ENCODE peak calls at places on chromosomes 6 and 20, in four cellular contexts. N is K562, D is HCT116, S is SK-N-SH. I is an unnamed sample.

GRCh38 chr20:25237610-25238318 is 10.1 kb upstream of the PYGB start:
- DNase-seq in N (peak), D (peak), S (no peak), I (peak)

GRCh38 chr20:49283176-49283702 is 5.4 kb upstream of the ZNFX1 start:
- DNase-seq in N (peak), D (no peak), S (no peak), I (no peak)

GRCh38 chr6:49336514-49337131 is 126.4 kb downstream of the MMUT start:
- DNase-seq in N (no peak), D (no peak), S (no peak), I (no peak)

GRCh38 chr6:133889557-133890301 is 816 bp downstream of the TCF21 start:
- DNase-seq in N (no peak), D (no peak), S (peak), I (no peak)

GRCh38 chr20:2254333-2254732 is 41.5 kb upstream of the TGM3 start:
- DNase-seq in N (no peak), D (no peak), S (no peak), I (no peak)

GRCh38 chr6:134245041-134245440 is 72.9 kb downstream of the SGK1 start:
- DNase-seq in N (no peak), D (no peak), S (no peak), I (no peak)

GRCh38 chr20:24438331-24438730 is 31.1 kb upstream of the SYNDIG1 start:
- DNase-seq in N (no peak), D (no peak), S (no peak), I (no peak)

GRCh38 chr6:150717419-150717818 is 117.7 kb downstream of the PLEKHG1 start:
- DNase-seq in N (no peak), D (no peak), S (no peak), I (peak)

GRCh38 chr6:43669050-43669921 is 18.3 kb downstream of the MRPS18A start:
- DNase-seq in N (no peak), D (no peak), S (peak), I (no peak)

GRCh38 chr6:136866872-136867416 is 44.6 kb downstream of the PEX7 start:
- DNase-seq in N (no peak), D (no peak), S (peak), I (no peak)

GRCh38 chr6:4322134-4322845 is 186.9 kb upstream of the ECI2 start:
- DNase-seq in N (no peak), D (no peak), S (no peak), I (no peak)

GRCh38 chr6:28490191-28490890 is 25.3 kb downstream of the GPX6 start:
- DNase-seq in N (no peak), D (no peak), S (peak), I (no peak)

GRCh38 chr20:59086923-59087322 is 44.3 kb upstream of the PRELID3B start:
- DNase-seq in N (no peak), D (no peak), S (no peak), I (no peak)

GRCh38 chr6:134436281-134436815 is 118.4 kb upstream of the SGK1 start:
- DNase-seq in N (peak), D (peak), S (no peak), I (peak)

GRCh38 chr6:158703121-158703839 is 53.4 kb downstream of the SYTL3 start:
- DNase-seq in N (no peak), D (no peak), S (peak), I (no peak)

GRCh38 chr6:35687658-35688604 is 784 bp downstream of the FKBP5 start:
- DNase-seq in N (peak), D (peak), S (peak), I (no peak)

GRCh38 chr6:44257007-44257752 is at the start of gene SLC35B2:
- DNase-seq in N (peak), D (no peak), S (peak), I (peak)

GRCh38 chr20:19583532-19584175 is 174.4 kb upstream of the RIN2 start:
- DNase-seq in N (peak), D (peak), S (peak), I (peak)

GRCh38 chr6:42026540-42026939 is 23.8 kb upstream of the TAF8 start:
- DNase-seq in N (no peak), D (no peak), S (no peak), I (no peak)

GRCh38 chr6:11413728-11414127 is 123.8 kb upstream of the TMEM170B start:
- DNase-seq in N (no peak), D (no peak), S (no peak), I (no peak)

GRCh38 chr6:158803733-158804143 is 15.4 kb downstream of the EZR start:
- DNase-seq in N (no peak), D (no peak), S (no peak), I (no peak)

GRCh38 chr6:7561153-7561964 is 19.9 kb downstream of the DSP start:
- DNase-seq in N (peak), D (no peak), S (no peak), I (peak)

DNA sequence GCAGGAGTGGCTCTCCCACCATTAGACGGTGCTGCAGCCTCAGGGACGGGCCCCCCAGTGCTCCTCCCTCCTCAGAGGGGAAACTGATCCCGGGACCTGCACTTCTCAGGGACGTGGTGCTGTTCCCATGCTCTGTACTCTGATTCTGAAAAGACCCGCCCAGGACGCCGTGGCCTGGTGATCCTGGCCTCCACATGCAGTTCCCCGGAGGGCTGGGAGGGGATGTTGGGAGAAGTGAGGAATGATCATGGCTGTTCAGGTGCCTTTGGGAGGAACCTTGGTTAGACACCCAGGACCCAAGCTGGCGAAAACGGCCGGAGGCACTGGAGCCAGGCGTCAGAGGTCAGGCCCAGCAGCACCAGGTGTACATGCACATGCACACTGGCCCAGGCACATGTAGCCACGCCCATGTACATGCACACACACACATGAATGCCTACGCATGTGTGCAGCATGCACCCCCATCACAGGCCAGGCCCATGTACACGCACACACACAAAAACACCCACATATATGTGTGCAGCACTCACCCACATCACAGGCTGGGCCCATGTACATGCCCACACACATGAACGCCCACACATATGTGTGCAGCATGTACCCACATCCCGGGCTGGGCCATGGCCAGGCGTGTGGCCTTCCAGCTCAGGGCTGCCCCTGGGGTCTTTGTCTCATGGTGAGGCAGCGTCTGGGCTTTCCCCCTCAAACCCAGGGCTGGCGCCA is 52.6 kb upstream of the DACT2 start:
- DNase-seq in N (no peak), D (no peak), S (no peak), I (no peak)
- TF ChIP-seq ELF1 in N (no peak), D (no peak), S (no peak), I (no peak)

DNA sequence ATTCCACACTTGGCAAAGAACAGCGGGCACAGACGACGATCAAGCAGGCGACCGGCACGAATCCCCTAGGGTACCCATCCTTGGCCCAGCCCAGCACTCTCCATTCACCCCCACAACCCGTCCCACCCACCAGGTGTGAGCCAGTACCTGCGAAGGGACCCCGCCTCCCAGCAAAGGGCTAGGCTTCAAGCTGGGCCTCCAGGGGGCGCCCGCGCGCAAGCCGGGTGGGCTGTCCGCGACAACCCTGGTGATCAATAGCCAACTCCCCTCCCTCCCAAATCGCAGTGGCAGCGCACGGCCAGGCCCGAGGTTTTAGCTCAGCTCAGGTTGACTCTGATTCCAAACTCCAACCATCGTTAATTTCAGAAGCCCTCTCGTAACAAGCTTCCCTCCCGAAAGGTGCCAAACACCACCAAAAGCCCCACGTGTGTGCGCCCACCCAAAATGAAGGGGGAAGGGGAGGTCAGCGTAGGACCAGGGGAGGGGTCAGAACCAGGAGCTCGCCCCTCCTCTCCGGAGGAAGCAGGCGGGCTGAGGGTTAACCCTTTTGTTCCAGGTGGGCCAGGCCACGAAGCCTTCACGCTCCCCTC is 2.1 kb downstream of the SALL4 start:
- DNase-seq in N (peak), D (peak), S (peak), I (peak)
- TF ChIP-seq ELF1 in N (no peak), D (no peak), S (no peak), I (peak)

DNA sequence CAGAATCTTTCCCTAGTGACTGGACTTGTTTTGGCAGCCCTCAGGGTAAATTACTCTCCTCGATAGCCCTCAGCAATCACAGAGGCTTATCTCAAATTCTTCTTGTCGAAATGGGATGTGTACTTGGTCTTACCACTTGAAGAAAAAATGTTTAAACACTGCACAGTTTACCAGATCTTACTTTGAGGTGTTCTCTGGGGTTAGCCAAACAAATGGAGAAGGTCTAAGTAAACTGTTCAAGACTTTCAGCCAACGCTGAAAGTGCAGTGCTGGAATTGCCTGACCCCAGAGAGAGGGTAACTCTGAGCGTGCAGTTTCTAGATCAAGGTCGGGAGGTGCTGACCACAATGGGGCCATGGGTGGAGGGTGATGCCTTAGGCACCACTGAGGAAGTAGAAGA is 39.2 kb downstream of the MYLIP start:
- DNase-seq in N (peak), D (no peak), S (no peak), I (no peak)
- TF ChIP-seq ELF1 in N (no peak), D (no peak), S (no peak), I (no peak)

DNA sequence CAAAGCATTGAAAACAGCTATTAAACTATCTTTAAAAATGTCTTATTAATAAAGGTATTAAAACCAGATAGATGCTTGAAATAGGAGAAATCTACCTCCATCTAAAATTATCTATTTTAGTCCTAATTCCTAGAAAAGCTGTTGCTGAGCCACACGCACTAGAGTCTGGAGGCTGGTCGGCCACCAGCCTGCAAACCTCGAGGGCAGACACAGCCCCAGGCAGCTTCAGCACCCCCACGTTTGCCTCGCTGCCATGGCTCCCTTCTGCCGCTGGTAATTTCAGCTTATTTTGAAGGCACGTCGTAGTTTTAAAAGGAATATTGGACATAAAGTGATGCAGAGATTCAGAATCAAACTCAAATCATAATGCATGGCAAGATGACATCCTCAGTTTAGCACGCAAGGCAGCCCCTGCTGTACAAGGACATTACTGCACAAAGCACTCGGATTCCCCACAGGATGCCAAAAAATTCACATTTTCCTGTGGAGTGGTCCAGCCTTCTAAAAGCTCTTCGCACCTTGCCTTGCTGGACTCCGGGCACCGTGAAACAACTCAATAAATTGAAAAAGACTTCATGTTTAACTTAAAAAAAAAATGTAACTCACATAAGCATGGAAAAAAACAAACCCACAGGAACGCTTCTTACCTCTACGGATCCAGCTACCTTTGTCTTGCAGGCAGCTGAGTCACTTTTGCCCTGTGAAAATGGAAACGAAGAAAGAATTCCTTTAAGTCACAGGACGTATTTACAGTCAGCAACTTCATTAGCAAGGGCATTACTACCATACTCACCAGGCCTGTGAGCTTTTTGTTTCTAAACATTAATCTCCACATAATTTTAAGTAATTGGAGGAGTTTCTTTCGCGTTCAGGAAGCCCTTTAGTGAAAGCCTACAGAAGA is 143.4 kb upstream of the RPS6KA2 start:
- DNase-seq in N (no peak), D (no peak), S (peak), I (no peak)
- TF ChIP-seq ELF1 in N (no peak), D (no peak), S (no peak), I (no peak)

GRCh38 chr6:53913286-53913685 is 118.5 kb downstream of the LRRC1 start:
- DNase-seq in N (no peak), D (no peak), S (no peak), I (no peak)

GRCh38 chr6:53912661-53913060 is 117.9 kb downstream of the LRRC1 start:
- DNase-seq in N (no peak), D (no peak), S (no peak), I (no peak)

GRCh38 chr6:53915292-53915691 is 120.5 kb downstream of the LRRC1 start:
- DNase-seq in N (no peak), D (no peak), S (no peak), I (no peak)

GRCh38 chr6:53906842-53907241 is 112.0 kb downstream of the LRRC1 start:
- DNase-seq in N (no peak), D (no peak), S (no peak), I (no peak)

GRCh38 chr6:53910834-53911233 is 116.0 kb downstream of the LRRC1 start:
- DNase-seq in N (no peak), D (no peak), S (no peak), I (no peak)
- TF ChIP-seq ELF1 in N (no peak), D (no peak), S (no peak), I (no peak)

GRCh38 chr6:113558966-113559365 is 298.2 kb upstream of the MARCKS start:
- DNase-seq in N (no peak), D (no peak), S (no peak), I (no peak)

GRCh38 chr6:113560376-113560775 is 296.8 kb upstream of the MARCKS start:
- DNase-seq in N (no peak), D (no peak), S (no peak), I (no peak)

GRCh38 chr6:113562248-113562647 is 294.9 kb upstream of the MARCKS start:
- DNase-seq in N (no peak), D (no peak), S (no peak), I (no peak)

GRCh38 chr6:113564401-113565161 is 292.6 kb upstream of the MARCKS start:
- DNase-seq in N (no peak), D (no peak), S (peak), I (peak)

DNA sequence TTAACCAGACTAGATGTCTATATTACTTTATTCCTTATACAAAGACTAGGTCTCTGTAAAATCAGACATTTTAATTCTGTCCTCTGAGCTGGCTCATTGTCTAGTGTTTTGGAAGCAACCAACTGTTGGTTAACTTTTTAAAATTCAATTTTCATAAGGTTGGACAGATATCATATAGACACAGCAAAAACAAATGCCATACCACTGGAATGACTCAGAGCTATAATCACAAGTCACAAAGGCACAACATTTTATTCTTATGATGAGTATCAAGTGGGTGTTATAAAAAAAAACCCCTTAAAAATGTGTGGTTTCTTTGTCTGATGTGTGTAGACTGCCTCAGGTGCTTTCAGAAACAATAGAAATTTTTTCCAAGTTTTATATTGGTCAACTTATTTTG is 296.2 kb upstream of the MARCKS start:
- DNase-seq in N (no peak), D (peak), S (no peak), I (no peak)
- TF ChIP-seq ELF1 in N (no peak), D (no peak), S (no peak), I (no peak)